ENCODE peak calls at places on chromosomes 11 and 22, in ten cellular contexts. M is gastrocnemius medialis; B is psoas muscle; Y is cardiac muscle cell; F is uterus; V is tibial nerve; X is ovary; P is A549; A is HCT116; S is CD8-positive, alpha-beta T cell. L is an unnamed sample.

GRCh38 chr11:396948-397548 is 3.0 kb downstream of the PKP3 start:
- DNase-seq in X (peak; percentile 79), F (peak; percentile 67), Y (peak; percentile 78), B (peak; percentile 74), M (no peak), V (peak; percentile 41), P (no peak), A (no peak), S (no peak), L (no peak)

GRCh38 chr11:39541945-39542351 is 1917.5 kb downstream of the LRRC4C start:
- DNase-seq in F (no peak), S (no peak), P (no peak), V (no peak), Y (no peak), X (no peak), B (no peak), M (no peak), A (no peak), L (no peak)

GRCh38 chr22:43995798-43996169 is 28.3 kb upstream of the PARVB start:
- DNase-seq in Y (no peak), F (no peak), V (no peak), S (no peak), X (no peak), B (no peak), A (no peak), M (no peak), P (no peak), L (no peak)

GRCh38 chr11:122933434-122933833 is 48.2 kb downstream of the BSX start:
- DNase-seq in S (no peak), V (no peak), Y (peak; percentile 19), M (no peak), X (no peak), F (peak; percentile 22), A (no peak), B (no peak), P (no peak), L (no peak)

GRCh38 chr11:9660886-9661285 is 3.0 kb upstream of the SWAP70 start:
- DNase-seq in P (peak; percentile 56), A (no peak), F (no peak), X (no peak), V (no peak), B (no peak), S (no peak), Y (peak; percentile 8), M (no peak), L (no peak)

GRCh38 chr22:48342016-48342415 is 1485.7 kb downstream of the BRD1 start:
- DNase-seq in Y (no peak), A (no peak), S (no peak), X (peak; percentile 25), M (no peak), V (no peak), B (peak; percentile 28), F (no peak), P (no peak), L (no peak)

GRCh38 chr11:16280256-16280682 is 76.1 kb downstream of the SOX6 start:
- DNase-seq in V (no peak), P (no peak), Y (no peak), F (no peak), S (no peak), M (peak; percentile 6), A (no peak), B (peak; percentile 58), X (no peak), L (no peak)

GRCh38 chr11:62958547-62959071 is 26.2 kb downstream of the SLC22A6 start:
- DNase-seq in M (no peak), S (no peak), F (peak; percentile 66), A (no peak), B (peak; percentile 67), V (no peak), X (peak; percentile 62), P (no peak), Y (peak; percentile 61), L (no peak)

GRCh38 chr11:86811637-86812321 is 11.4 kb downstream of the PRSS23 start:
- DNase-seq in P (peak; percentile 73), S (no peak), B (no peak), Y (peak; percentile 59), A (peak; percentile 76), X (no peak), M (no peak), F (peak; percentile 54), V (no peak), L (peak; percentile 95)

GRCh38 chr11:111836766-111837165 is 34.6 kb downstream of the ALG9 start:
- DNase-seq in M (no peak), X (no peak), F (no peak), Y (peak; percentile 54), V (no peak), P (no peak), B (no peak), S (no peak), A (no peak), L (no peak)

GRCh38 chr22:37147186-37147990 is 2.3 kb downstream of the IL2RB start:
- DNase-seq in V (no peak), M (no peak), P (no peak), A (no peak), X (no peak), Y (no peak), B (peak; percentile 17), F (no peak), S (no peak), L (no peak)
- H3K4me3 ChIP-seq in V (no peak overlapping the region), M (no peak overlapping the region), P (no peak overlapping the region), A (no peak overlapping the region), X (no peak overlapping the region), Y (no peak overlapping the region), B (no peak overlapping the region), F (no peak overlapping the region), S (peak overlapping the region; percentile 91), L (no peak overlapping the region)

GRCh38 chr11:65063532-65063931 is 5.2 kb upstream of the NAALADL1 start:
- DNase-seq in F (no peak), X (no peak), M (no peak), B (no peak), V (no peak), Y (no peak), A (no peak), S (no peak), P (no peak), L (no peak)

GRCh38 chr11:65059959-65060824 is 1.8 kb upstream of the NAALADL1 start:
- DNase-seq in M (no peak), V (no peak), S (no peak), F (no peak), A (no peak), B (no peak), X (no peak), P (no peak), Y (peak; percentile 9), L (no peak)

GRCh38 chr11:65058419-65059054 is at the start of gene NAALADL1:
- DNase-seq in Y (no peak), A (no peak), V (no peak), S (no peak), B (no peak), P (no peak), M (no peak), F (no peak), X (no peak), L (no peak)

GRCh38 chr11:65059523-65059922 is 1.2 kb upstream of the NAALADL1 start:
- DNase-seq in A (no peak), S (no peak), B (no peak), M (no peak), X (no peak), Y (no peak), P (no peak), V (no peak), F (no peak), L (no peak)

GRCh38 chr11:65060913-65061408 is 2.6 kb upstream of the NAALADL1 start:
- DNase-seq in F (no peak), X (no peak), A (no peak), S (no peak), B (no peak), P (no peak), M (no peak), V (no peak), Y (peak; percentile 51), L (peak; percentile 38)
- TF ChIP-seq CTCF in F (no peak), X (no peak), A (no peak), S (no peak), B (no peak), P (peak; percentile 17), M (no peak), V (no peak), Y (peak; percentile 46), L (peak; percentile 11)

GRCh38 chr11:68539370-68539769 is 78.8 kb downstream of the PPP6R3 start:
- DNase-seq in S (no peak), A (no peak), F (no peak), V (no peak), X (no peak), B (no peak), M (no peak), Y (no peak), P (no peak), L (no peak)

GRCh38 chr11:68542617-68543016 is 82.1 kb downstream of the PPP6R3 start:
- DNase-seq in S (no peak), Y (peak; percentile 77), X (no peak), M (no peak), A (no peak), F (peak; percentile 77), P (no peak), V (no peak), B (no peak), L (no peak)

GRCh38 chr11:68543594-68543993 is 83.0 kb downstream of the PPP6R3 start:
- DNase-seq in F (no peak), P (no peak), B (no peak), S (no peak), M (no peak), X (no peak), A (no peak), V (no peak), Y (no peak), L (no peak)

GRCh38 chr11:68545347-68545746 is 84.8 kb downstream of the PPP6R3 start:
- DNase-seq in B (no peak), M (no peak), A (no peak), X (no peak), S (no peak), P (no peak), Y (no peak), F (no peak), V (no peak), L (no peak)

DNA sequence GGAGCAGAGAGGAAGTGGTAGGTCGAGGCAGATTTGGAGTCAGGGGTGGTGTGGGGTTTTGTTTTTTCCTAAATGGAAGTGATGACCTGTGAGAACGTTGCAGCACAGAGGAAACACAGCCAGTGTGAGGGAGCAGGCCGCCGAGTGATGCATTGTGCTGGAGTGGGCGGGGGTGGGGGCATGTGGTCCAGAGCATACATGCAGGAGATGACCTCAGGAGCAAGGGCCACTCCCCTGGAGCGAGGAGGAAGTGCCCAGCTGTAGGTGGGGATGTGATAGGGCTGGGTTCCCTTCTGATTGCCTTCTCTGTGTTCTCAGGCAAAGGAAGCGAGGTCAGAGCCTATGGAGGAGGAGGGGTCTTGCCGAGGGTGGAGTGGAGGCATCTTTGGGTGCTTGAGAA is 81.4 kb downstream of the PPP6R3 start:
- DNase-seq in M (no peak), V (no peak), X (no peak), Y (no peak), B (no peak), P (no peak), F (no peak), S (no peak), A (no peak), L (no peak)
- H3K4me1 ChIP-seq in M (peaks cover 75% of the 10 kb centered on the region), V (peaks cover 22% of the 10 kb centered on the region), X (peaks cover 9% of the 10 kb centered on the region), Y (peaks cover 13% of the 10 kb centered on the region), B (peaks cover 61% of the 10 kb centered on the region), P (peaks cover 31% of the 10 kb centered on the region), F (no peaks in the 10 kb centered on the region), S (peaks cover 29% of the 10 kb centered on the region), A (peaks cover 23% of the 10 kb centered on the region), L (no peaks in the 10 kb centered on the region)

DNA sequence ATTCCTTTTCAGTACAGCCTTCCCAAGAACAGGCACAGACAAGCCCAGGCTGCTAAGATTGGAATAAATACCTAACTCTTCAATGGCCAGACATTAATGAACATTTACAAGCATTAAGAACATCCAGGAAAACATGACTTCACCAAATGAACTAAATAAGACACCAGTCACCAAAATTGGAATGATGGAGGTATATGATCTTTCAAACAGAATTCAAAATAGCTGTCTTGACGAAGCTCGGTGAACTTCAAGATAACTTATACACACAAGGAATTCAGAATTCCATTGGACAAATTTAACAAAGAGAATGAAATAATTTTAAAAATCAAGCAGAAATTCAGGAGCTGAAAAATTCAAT is 16.4 kb upstream of the DDX10 start:
- DNase-seq in V (no peak), S (no peak), B (no peak), Y (no peak), P (no peak), F (no peak), X (no peak), M (no peak), A (no peak), L (no peak)
- H3K4me3 ChIP-seq in V (no peak overlapping the region), S (no peak overlapping the region), B (no peak overlapping the region), Y (no peak overlapping the region), P (no peak overlapping the region), F (no peak overlapping the region), X (no peak overlapping the region), M (no peak overlapping the region), A (no peak overlapping the region), L (no peak overlapping the region)